ENCODE peak calls at places on chromosomes 2 and 18, in four cellular contexts. T, B, V and O are unnamed samples.

GRCh38 chr2:240759454-240759853 is 60.6 kb downstream of the KIF1A start:
- DNase-seq in T (no peak), B (peak; percentile 57), V (no peak), O (no peak)

GRCh38 chr2:85804583-85804982 is 50.8 kb downstream of the ATOH8 start:
- DNase-seq in T (no peak), B (peak; percentile 56), V (peak; percentile 36), O (no peak)

GRCh38 chr2:168758970-168759820 is 43.2 kb upstream of the NOSTRIN start:
- DNase-seq in T (peak; percentile 20), B (peak; percentile 37), V (peak; percentile 67), O (peak; percentile 37)

GRCh38 chr2:63056309-63057065 is 5.9 kb downstream of the OTX1 start:
- DNase-seq in T (no peak), B (no peak), V (no peak), O (no peak)

GRCh38 chr2:208039661-208040060 is 14.3 kb upstream of the PLEKHM3 start:
- DNase-seq in T (no peak), B (no peak), V (no peak), O (no peak)

GRCh38 chr2:112626604-112627059 is 19.1 kb upstream of the SLC20A1 start:
- DNase-seq in T (no peak), B (peak; percentile 54), V (peak; percentile 75), O (peak; percentile 74)

GRCh38 chr18:75360206-75360605 is 67.3 kb downstream of the SMIM21 start:
- DNase-seq in T (no peak), B (no peak), V (no peak), O (no peak)

GRCh38 chr2:62852254-62852653 is 146.7 kb downstream of the EHBP1 start:
- DNase-seq in T (no peak), B (no peak), V (no peak), O (no peak)

GRCh38 chr18:74540689-74541421 is 6.6 kb downstream of the CNDP1 start:
- DNase-seq in T (no peak), B (no peak), V (no peak), O (no peak)

GRCh38 chr2:242029422-242030225 is 160.1 kb downstream of the RTP5 start:
- DNase-seq in T (no peak), B (no peak), V (no peak), O (no peak)

GRCh38 chr2:46006634-46007033 is 290.6 kb upstream of the EPAS1 start:
- DNase-seq in T (no peak), B (no peak), V (peak; percentile 24), O (no peak)

GRCh38 chr2:6654279-6654678 is 211.4 kb downstream of the CMPK2 start:
- DNase-seq in T (no peak), B (no peak), V (no peak), O (no peak)

GRCh38 chr2:147294825-147295392 is 549.9 kb upstream of the ACVR2A start:
- DNase-seq in T (no peak), B (no peak), V (no peak), O (no peak)

GRCh38 chr18:79258447-79258846 is 137.3 kb upstream of the NFATC1 start:
- DNase-seq in T (no peak), B (no peak), V (no peak), O (no peak)